ENCODE peak calls at places on chromosome 18, in six cellular contexts. One of them, this sample, is unnamed.
A peak's percentile ranks its signal among the peaks of the same experiment; 100 is the strongest.

GRCh38 chr18:22102948-22103663 is 66.3 kb upstream of the GATA6 start:
- DNase-seq in gastrocnemius medialis: no peak
- DNase-seq in esophagus squamous epithelium: no peak
- DNase-seq in suprapubic skin: no peak
- DNase-seq in breast epithelium: no peak
- DNase-seq in IMR-90: no peak
- DNase-seq in this sample: no peak

GRCh38 chr18:52499646-52500045 is 159.6 kb downstream of the DCC start:
- DNase-seq in esophagus squamous epithelium: no peak
- DNase-seq in suprapubic skin: no peak
- DNase-seq in gastrocnemius medialis: no peak
- DNase-seq in IMR-90: no peak
- DNase-seq in breast epithelium: no peak
- DNase-seq in this sample: no peak

GRCh38 chr18:22302152-22302551 is 115.6 kb downstream of the CTAGE1 start:
- DNase-seq in IMR-90: no peak
- DNase-seq in breast epithelium: no peak
- DNase-seq in suprapubic skin: no peak
- DNase-seq in gastrocnemius medialis: no peak
- DNase-seq in esophagus squamous epithelium: no peak
- DNase-seq in this sample: no peak

GRCh38 chr18:29838556-29838955 is 1204.0 kb downstream of the DSC3 start:
- DNase-seq in breast epithelium: no peak
- DNase-seq in esophagus squamous epithelium: no peak
- DNase-seq in gastrocnemius medialis: no peak
- DNase-seq in suprapubic skin: no peak
- DNase-seq in IMR-90: no peak
- DNase-seq in this sample: no peak

GRCh38 chr18:52348209-52348608 is 8.2 kb downstream of the DCC start:
- DNase-seq in breast epithelium: no peak
- DNase-seq in suprapubic skin: no peak
- DNase-seq in gastrocnemius medialis: no peak
- DNase-seq in esophagus squamous epithelium: no peak
- DNase-seq in IMR-90: no peak
- DNase-seq in this sample: no peak

GRCh38 chr18:58132595-58133191 is 88.7 kb downstream of the NEDD4L start:
- DNase-seq in breast epithelium: no peak
- DNase-seq in gastrocnemius medialis: no peak
- DNase-seq in IMR-90: peak; percentile 20
- DNase-seq in esophagus squamous epithelium: no peak
- DNase-seq in suprapubic skin: no peak
- DNase-seq in this sample: no peak

GRCh38 chr18:80233899-80234298 is 13.4 kb downstream of the PARD6G start:
- DNase-seq in gastrocnemius medialis: no peak
- DNase-seq in breast epithelium: peak; percentile 37
- DNase-seq in suprapubic skin: no peak
- DNase-seq in IMR-90: no peak
- DNase-seq in esophagus squamous epithelium: no peak
- DNase-seq in this sample: no peak

GRCh38 chr18:46716827-46717226 is 40.0 kb downstream of the ST8SIA5 start:
- DNase-seq in gastrocnemius medialis: no peak
- DNase-seq in suprapubic skin: no peak
- DNase-seq in esophagus squamous epithelium: no peak
- DNase-seq in breast epithelium: no peak
- DNase-seq in IMR-90: no peak
- DNase-seq in this sample: no peak

GRCh38 chr18:62341423-62341920 is 16.4 kb downstream of the TNFRSF11A start:
- DNase-seq in suprapubic skin: no peak
- DNase-seq in breast epithelium: no peak
- DNase-seq in gastrocnemius medialis: no peak
- DNase-seq in esophagus squamous epithelium: no peak
- DNase-seq in IMR-90: no peak
- DNase-seq in this sample: no peak

GRCh38 chr18:44067201-44067600 is 613.5 kb upstream of the SETBP1 start:
- DNase-seq in IMR-90: no peak
- DNase-seq in breast epithelium: no peak
- DNase-seq in gastrocnemius medialis: no peak
- DNase-seq in esophagus squamous epithelium: no peak
- DNase-seq in suprapubic skin: no peak
- DNase-seq in this sample: no peak

GRCh38 chr18:67790527-67790926 is 274.0 kb upstream of the DSEL start:
- DNase-seq in gastrocnemius medialis: no peak
- DNase-seq in IMR-90: no peak
- DNase-seq in suprapubic skin: no peak
- DNase-seq in breast epithelium: no peak
- DNase-seq in esophagus squamous epithelium: no peak
- DNase-seq in this sample: no peak

GRCh38 chr18:4433762-4434161 is 21.3 kb downstream of the DLGAP1 start:
- DNase-seq in suprapubic skin: no peak
- DNase-seq in esophagus squamous epithelium: no peak
- DNase-seq in breast epithelium: no peak
- DNase-seq in IMR-90: peak; percentile 6
- DNase-seq in gastrocnemius medialis: no peak
- DNase-seq in this sample: no peak

GRCh38 chr18:21456428-21457178 is 143.9 kb downstream of the ESCO1 start:
- DNase-seq in suprapubic skin: no peak
- DNase-seq in esophagus squamous epithelium: no peak
- DNase-seq in breast epithelium: no peak
- DNase-seq in gastrocnemius medialis: peak; percentile 68
- DNase-seq in IMR-90: no peak
- DNase-seq in this sample: no peak

GRCh38 chr18:50753311-50753710 is 66.5 kb downstream of the MRO start:
- DNase-seq in IMR-90: no peak
- DNase-seq in breast epithelium: no peak
- DNase-seq in gastrocnemius medialis: no peak
- DNase-seq in suprapubic skin: no peak
- DNase-seq in esophagus squamous epithelium: no peak
- DNase-seq in this sample: no peak
- H3K4me1 ChIP-seq in IMR-90: no peaks in the 10 kb centered on the region
- H3K4me1 ChIP-seq in breast epithelium: no peaks in the 10 kb centered on the region
- H3K4me1 ChIP-seq in gastrocnemius medialis: no peaks in the 10 kb centered on the region
- H3K4me1 ChIP-seq in suprapubic skin: no peaks in the 10 kb centered on the region
- H3K4me1 ChIP-seq in esophagus squamous epithelium: no peaks in the 10 kb centered on the region
- H3K4me1 ChIP-seq in this sample: no peaks in the 10 kb centered on the region

GRCh38 chr18:77123313-77124231 is 9.0 kb downstream of the MBP start:
- DNase-seq in esophagus squamous epithelium: no peak
- DNase-seq in gastrocnemius medialis: no peak
- DNase-seq in IMR-90: no peak
- DNase-seq in suprapubic skin: no peak
- DNase-seq in breast epithelium: no peak
- DNase-seq in this sample: no peak

GRCh38 chr18:77119851-77120491 is 12.6 kb downstream of the MBP start:
- DNase-seq in gastrocnemius medialis: no peak
- DNase-seq in esophagus squamous epithelium: no peak
- DNase-seq in IMR-90: no peak
- DNase-seq in breast epithelium: no peak
- DNase-seq in suprapubic skin: no peak
- DNase-seq in this sample: no peak

GRCh38 chr18:77127769-77128671 is 4.6 kb downstream of the MBP start:
- DNase-seq in suprapubic skin: peak; percentile 76
- DNase-seq in breast epithelium: peak; percentile 65
- DNase-seq in gastrocnemius medialis: peak; percentile 65
- DNase-seq in IMR-90: peak; percentile 89
- DNase-seq in esophagus squamous epithelium: no peak
- DNase-seq in this sample: peak; percentile 61

GRCh38 chr18:77129150-77129551 is 3.4 kb downstream of the MBP start:
- DNase-seq in IMR-90: peak; percentile 68
- DNase-seq in gastrocnemius medialis: peak; percentile 71
- DNase-seq in suprapubic skin: no peak
- DNase-seq in esophagus squamous epithelium: no peak
- DNase-seq in breast epithelium: no peak
- DNase-seq in this sample: no peak

GRCh38 chr18:77124452-77124922 is 8.1 kb downstream of the MBP start:
- DNase-seq in suprapubic skin: no peak
- DNase-seq in breast epithelium: no peak
- DNase-seq in gastrocnemius medialis: no peak
- DNase-seq in esophagus squamous epithelium: no peak
- DNase-seq in IMR-90: no peak
- DNase-seq in this sample: peak; percentile 52
- TF ChIP-seq POLR2A in suprapubic skin: no peak
- TF ChIP-seq POLR2A in breast epithelium: no peak
- TF ChIP-seq POLR2A in gastrocnemius medialis: no peak
- TF ChIP-seq POLR2A in esophagus squamous epithelium: no peak
- TF ChIP-seq POLR2A in IMR-90: no peak
- TF ChIP-seq POLR2A in this sample: no peak

DNA sequence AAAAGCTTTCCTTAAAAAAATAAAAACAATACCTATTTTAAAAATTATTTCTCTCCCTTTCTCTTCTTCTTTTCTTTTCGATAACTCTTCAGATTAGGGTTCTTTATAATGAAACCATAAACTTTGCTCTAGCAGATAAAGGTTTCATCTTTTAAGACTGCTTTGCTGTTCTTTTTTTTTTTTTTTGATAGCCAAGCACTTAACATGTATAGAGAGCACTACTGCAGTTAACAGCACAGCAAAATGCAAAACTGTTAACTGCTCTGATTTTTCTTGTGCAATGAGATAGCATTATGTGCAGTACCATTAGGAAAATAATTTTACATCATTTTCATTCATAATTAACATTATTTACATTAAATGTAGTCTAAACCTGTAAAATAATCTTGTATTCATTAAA is 36.3 kb downstream of the GALNT1 start:
- DNase-seq in esophagus squamous epithelium: no peak
- DNase-seq in suprapubic skin: no peak
- DNase-seq in gastrocnemius medialis: no peak
- DNase-seq in breast epithelium: no peak
- DNase-seq in IMR-90: no peak
- DNase-seq in this sample: no peak
- H3K4me1 ChIP-seq in esophagus squamous epithelium: no peaks in the 10 kb centered on the region
- H3K4me1 ChIP-seq in suprapubic skin: peaks cover 42% of the 10 kb centered on the region
- H3K4me1 ChIP-seq in gastrocnemius medialis: peaks cover 65% of the 10 kb centered on the region
- H3K4me1 ChIP-seq in breast epithelium: peaks cover 6% of the 10 kb centered on the region
- H3K4me1 ChIP-seq in IMR-90: peaks cover 7% of the 10 kb centered on the region
- H3K4me1 ChIP-seq in this sample: peaks cover 27% of the 10 kb centered on the region

DNA sequence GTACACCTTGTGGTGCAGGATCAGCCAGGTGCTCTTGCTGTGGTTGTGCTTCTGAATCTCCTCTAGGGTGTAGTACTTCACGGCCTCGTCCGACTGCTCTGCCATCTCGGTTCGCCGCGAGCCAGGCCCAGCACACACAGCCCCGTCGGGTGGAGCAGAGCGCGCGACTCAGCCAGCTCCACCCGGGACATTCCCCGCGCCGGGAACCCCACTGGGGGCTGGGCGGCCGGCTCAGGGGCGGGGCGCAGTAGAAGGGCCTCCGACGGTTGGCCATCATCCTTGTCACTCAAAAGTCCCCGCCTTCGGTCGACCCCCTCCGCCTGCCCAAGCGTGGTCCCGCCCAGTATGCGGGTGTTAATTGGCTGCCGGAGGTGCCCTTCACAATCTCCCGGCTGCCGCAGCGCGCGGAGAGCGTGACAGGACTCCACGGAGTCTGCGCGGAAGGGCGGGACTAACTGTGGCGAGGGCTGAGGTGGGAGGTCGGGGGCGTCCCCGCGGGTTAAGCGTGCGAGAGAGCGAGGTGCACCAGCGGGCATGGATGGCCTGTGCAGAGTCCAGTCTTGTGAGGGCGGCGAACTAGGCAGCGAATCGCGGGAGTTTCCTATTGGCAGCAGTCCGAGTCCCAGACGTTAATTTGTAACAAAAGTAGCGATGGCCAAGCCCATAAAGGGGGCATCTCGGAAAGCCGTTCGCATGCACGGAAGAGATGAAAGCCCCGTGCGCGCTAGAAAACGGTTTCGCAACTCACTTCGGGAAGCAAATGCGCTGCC is at the start of gene CYB5A:
- DNase-seq in breast epithelium: peak; percentile 95
- DNase-seq in gastrocnemius medialis: peak; percentile 97
- DNase-seq in esophagus squamous epithelium: peak; percentile 88
- DNase-seq in IMR-90: peak; percentile 93
- DNase-seq in suprapubic skin: peak; percentile 98
- DNase-seq in this sample: peak; percentile 96
- TF ChIP-seq POLR2A in breast epithelium: no peak
- TF ChIP-seq POLR2A in gastrocnemius medialis: no peak
- TF ChIP-seq POLR2A in esophagus squamous epithelium: peak; percentile 60
- TF ChIP-seq POLR2A in IMR-90: no peak
- TF ChIP-seq POLR2A in suprapubic skin: no peak
- TF ChIP-seq POLR2A in this sample: no peak

GRCh38 chr18:76264073-76264472 is 231.0 kb downstream of the ZNF516 start:
- DNase-seq in esophagus squamous epithelium: no peak
- DNase-seq in breast epithelium: peak; percentile 27
- DNase-seq in gastrocnemius medialis: no peak
- DNase-seq in suprapubic skin: no peak
- DNase-seq in IMR-90: no peak
- DNase-seq in this sample: no peak
- H3K4me1 ChIP-seq in esophagus squamous epithelium: no peaks in the 10 kb centered on the region
- H3K4me1 ChIP-seq in breast epithelium: no peaks in the 10 kb centered on the region
- H3K4me1 ChIP-seq in gastrocnemius medialis: no peaks in the 10 kb centered on the region
- H3K4me1 ChIP-seq in suprapubic skin: peaks cover 17% of the 10 kb centered on the region
- H3K4me1 ChIP-seq in IMR-90: peaks cover 3% of the 10 kb centered on the region
- H3K4me1 ChIP-seq in this sample: peaks cover 18% of the 10 kb centered on the region